ENCODE peak calls at places on chromosomes 2 and 18, in five cellular contexts. One of them, this sample, is unnamed.

GRCh38 chr2:86794866-86795265 is 4.2 kb upstream of the CD8A start:
- DNase-seq in fibroblast of pulmonary artery: no peak
- DNase-seq in AG09309: no peak
- DNase-seq in AG04450: no peak
- DNase-seq in fibroblast of lung: no peak
- DNase-seq in this sample: no peak

GRCh38 chr2:208935531-208935930 is 488.3 kb upstream of the MAP2 start:
- DNase-seq in fibroblast of pulmonary artery: no peak
- DNase-seq in fibroblast of lung: no peak
- DNase-seq in AG09309: no peak
- DNase-seq in AG04450: no peak
- DNase-seq in this sample: no peak

GRCh38 chr18:57649536-57650495 is 28.2 kb upstream of the NARS1 start:
- DNase-seq in fibroblast of pulmonary artery: peak; percentile 93
- DNase-seq in AG04450: no peak
- DNase-seq in fibroblast of lung: peak; percentile 87
- DNase-seq in AG09309: peak; percentile 53
- DNase-seq in this sample: peak; percentile 47

GRCh38 chr2:42859801-42860200 is 67.4 kb upstream of the HAAO start:
- DNase-seq in AG04450: no peak
- DNase-seq in fibroblast of lung: no peak
- DNase-seq in fibroblast of pulmonary artery: peak; percentile 86
- DNase-seq in AG09309: peak; percentile 75
- DNase-seq in this sample: no peak

GRCh38 chr2:118850171-118850900 is 2.9 kb upstream of the EN1 start:
- DNase-seq in fibroblast of lung: no peak
- DNase-seq in AG04450: no peak
- DNase-seq in fibroblast of pulmonary artery: no peak
- DNase-seq in AG09309: no peak
- DNase-seq in this sample: no peak

GRCh38 chr18:8982416-8983183 is 119.9 kb upstream of the NDUFV2 start:
- DNase-seq in fibroblast of pulmonary artery: peak; percentile 68
- DNase-seq in fibroblast of lung: peak; percentile 73
- DNase-seq in AG09309: peak; percentile 82
- DNase-seq in AG04450: peak; percentile 58
- DNase-seq in this sample: peak; percentile 61

GRCh38 chr2:190343500-190344274 is at the start of gene INPP1:
- DNase-seq in fibroblast of lung: peak; percentile 69
- DNase-seq in AG09309: no peak
- DNase-seq in AG04450: no peak
- DNase-seq in fibroblast of pulmonary artery: peak; percentile 74
- DNase-seq in this sample: no peak

GRCh38 chr2:68193144-68193543 is 35.5 kb downstream of the PNO1 start:
- DNase-seq in fibroblast of pulmonary artery: peak; percentile 30
- DNase-seq in fibroblast of lung: no peak
- DNase-seq in AG09309: no peak
- DNase-seq in AG04450: no peak
- DNase-seq in this sample: no peak

GRCh38 chr2:42537493-42537892 is 30.9 kb upstream of the MTA3 start:
- DNase-seq in fibroblast of lung: no peak
- DNase-seq in fibroblast of pulmonary artery: no peak
- DNase-seq in AG04450: no peak
- DNase-seq in AG09309: no peak
- DNase-seq in this sample: no peak

GRCh38 chr2:70895249-70895648 is 40.5 kb upstream of the ATP6V1B1 start:
- DNase-seq in fibroblast of pulmonary artery: no peak
- DNase-seq in fibroblast of lung: no peak
- DNase-seq in AG09309: no peak
- DNase-seq in AG04450: no peak
- DNase-seq in this sample: no peak

GRCh38 chr2:236706288-236706687 is 136.7 kb downstream of the ACKR3 start:
- DNase-seq in fibroblast of pulmonary artery: no peak
- DNase-seq in AG09309: no peak
- DNase-seq in fibroblast of lung: no peak
- DNase-seq in AG04450: no peak
- DNase-seq in this sample: no peak

GRCh38 chr2:173415663-173416469 is 61.2 kb downstream of the CDCA7 start:
- DNase-seq in AG09309: no peak
- DNase-seq in fibroblast of lung: no peak
- DNase-seq in AG04450: no peak
- DNase-seq in fibroblast of pulmonary artery: no peak
- DNase-seq in this sample: no peak

GRCh38 chr2:219614076-219614860 is 13.2 kb upstream of the SLC4A3 start:
- DNase-seq in AG09309: no peak
- DNase-seq in fibroblast of lung: no peak
- DNase-seq in AG04450: no peak
- DNase-seq in fibroblast of pulmonary artery: no peak
- DNase-seq in this sample: no peak

GRCh38 chr2:219612605-219613286 is 14.7 kb upstream of the SLC4A3 start:
- DNase-seq in AG04450: no peak
- DNase-seq in fibroblast of lung: no peak
- DNase-seq in fibroblast of pulmonary artery: no peak
- DNase-seq in AG09309: no peak
- DNase-seq in this sample: no peak

GRCh38 chr2:219613671-219614070 is 13.8 kb upstream of the SLC4A3 start:
- DNase-seq in fibroblast of pulmonary artery: no peak
- DNase-seq in AG09309: no peak
- DNase-seq in AG04450: no peak
- DNase-seq in fibroblast of lung: no peak
- DNase-seq in this sample: no peak

GRCh38 chr2:219611306-219611705 is 13.6 kb downstream of the STK11IP start:
- DNase-seq in AG09309: no peak
- DNase-seq in fibroblast of lung: no peak
- DNase-seq in fibroblast of pulmonary artery: no peak
- DNase-seq in AG04450: no peak
- DNase-seq in this sample: no peak

DNA sequence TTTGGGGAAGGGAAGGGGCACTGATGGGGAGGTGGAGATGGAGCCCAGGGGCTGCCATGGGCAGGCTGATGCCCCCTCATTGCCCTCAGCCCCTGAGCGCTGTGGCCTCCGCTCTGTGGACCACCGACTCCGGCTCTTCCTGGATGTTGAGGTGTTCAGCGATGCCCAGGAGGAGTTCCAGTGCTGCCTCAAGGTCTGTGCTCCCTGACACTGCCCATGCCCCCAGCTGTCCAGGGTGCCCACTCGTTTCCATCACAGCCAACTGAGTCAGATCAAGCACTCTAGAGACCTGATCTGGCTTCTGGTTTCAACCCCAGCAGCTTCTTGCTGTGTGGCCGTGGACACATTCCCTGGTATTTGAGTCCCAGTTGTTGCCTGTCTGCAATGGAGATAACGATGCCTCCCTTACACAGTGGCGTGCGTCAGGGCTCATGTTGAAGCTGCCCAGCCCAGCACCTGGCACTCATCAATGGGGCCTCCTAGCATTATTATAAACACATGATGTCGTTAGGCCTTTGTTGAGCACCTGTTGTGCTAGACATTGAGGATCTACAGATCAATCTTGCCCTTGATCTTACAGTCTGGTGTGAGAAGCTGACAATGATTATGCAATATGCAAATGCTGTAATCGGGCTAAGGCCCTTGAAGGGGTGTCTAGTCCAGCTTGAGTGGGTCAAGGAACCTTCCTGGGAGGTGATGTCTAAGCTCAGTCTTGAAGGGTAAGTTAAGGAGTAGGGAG is 14.4 kb downstream of the STK11IP start:
- DNase-seq in AG09309: no peak
- DNase-seq in AG04450: no peak
- DNase-seq in fibroblast of pulmonary artery: no peak
- DNase-seq in fibroblast of lung: no peak
- DNase-seq in this sample: no peak
- H3K4me3 ChIP-seq in AG09309: no peak overlapping the region
- H3K4me3 ChIP-seq in AG04450: no peak overlapping the region
- H3K4me3 ChIP-seq in fibroblast of pulmonary artery: no peak overlapping the region
- H3K4me3 ChIP-seq in fibroblast of lung: no peak overlapping the region
- H3K4me3 ChIP-seq in this sample: no peak overlapping the region

GRCh38 chr2:112118148-112118547 is 20.0 kb upstream of the FBLN7 start:
- DNase-seq in fibroblast of lung: no peak
- DNase-seq in AG04450: no peak
- DNase-seq in fibroblast of pulmonary artery: no peak
- DNase-seq in AG09309: no peak
- DNase-seq in this sample: no peak
- TF ChIP-seq CTCF in fibroblast of lung: no peak
- TF ChIP-seq CTCF in AG04450: peak; percentile 26
- TF ChIP-seq CTCF in fibroblast of pulmonary artery: peak; percentile 15
- TF ChIP-seq CTCF in AG09309: no peak
- TF ChIP-seq CTCF in this sample: peak; percentile 28

GRCh38 chr2:241860184-241861078 is 1.7 kb upstream of the PDCD1 start:
- DNase-seq in fibroblast of pulmonary artery: no peak
- DNase-seq in AG04450: no peak
- DNase-seq in AG09309: no peak
- DNase-seq in fibroblast of lung: no peak
- DNase-seq in this sample: no peak

GRCh38 chr2:241859436-241860183 is 916 bp upstream of the PDCD1 start:
- DNase-seq in AG09309: no peak
- DNase-seq in fibroblast of pulmonary artery: peak; percentile 40
- DNase-seq in AG04450: no peak
- DNase-seq in fibroblast of lung: peak; percentile 48
- DNase-seq in this sample: no peak

GRCh38 chr2:241858206-241859016 is at the start of gene PDCD1:
- DNase-seq in fibroblast of lung: no peak
- DNase-seq in AG09309: no peak
- DNase-seq in fibroblast of pulmonary artery: no peak
- DNase-seq in AG04450: no peak
- DNase-seq in this sample: no peak

GRCh38 chr2:241857572-241858121 is 1.0 kb downstream of the PDCD1 start:
- DNase-seq in AG09309: no peak
- DNase-seq in fibroblast of lung: no peak
- DNase-seq in fibroblast of pulmonary artery: no peak
- DNase-seq in AG04450: no peak
- DNase-seq in this sample: no peak

DNA sequence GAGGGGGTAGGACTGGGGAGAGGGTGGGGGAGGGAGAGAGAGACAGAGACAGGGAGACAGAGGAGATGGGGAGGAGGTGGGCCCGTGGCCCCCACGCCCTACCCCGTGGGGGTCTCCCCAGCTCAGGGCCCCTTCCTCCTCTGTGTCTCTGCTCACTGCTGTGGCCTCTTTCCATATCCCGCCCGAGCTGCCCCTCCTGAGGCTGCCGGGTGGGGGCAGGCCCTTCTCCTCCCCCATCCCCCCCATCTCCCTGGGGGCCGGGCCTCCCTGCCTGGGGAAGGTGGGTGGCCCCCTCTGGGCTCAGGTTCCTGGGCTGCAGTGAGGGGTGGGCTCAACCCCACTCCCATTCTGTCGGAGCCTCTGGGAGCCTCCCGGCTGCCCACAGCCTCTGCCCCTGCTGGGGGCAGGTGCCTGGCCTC is 332 bp upstream of the PDCD1 start:
- DNase-seq in AG04450: no peak
- DNase-seq in fibroblast of pulmonary artery: no peak
- DNase-seq in fibroblast of lung: no peak
- DNase-seq in AG09309: no peak
- DNase-seq in this sample: no peak
- H3K4me3 ChIP-seq in AG04450: no peak overlapping the region
- H3K4me3 ChIP-seq in fibroblast of pulmonary artery: no peak overlapping the region
- H3K4me3 ChIP-seq in fibroblast of lung: no peak overlapping the region
- H3K4me3 ChIP-seq in AG09309: no peak overlapping the region
- H3K4me3 ChIP-seq in this sample: no peak overlapping the region

GRCh38 chr2:96154506-96155380 is 9.5 kb upstream of the DUSP2 start:
- DNase-seq in AG04450: no peak
- DNase-seq in AG09309: no peak
- DNase-seq in fibroblast of pulmonary artery: no peak
- DNase-seq in fibroblast of lung: no peak
- DNase-seq in this sample: no peak
- TF ChIP-seq CTCF in AG04450: no peak
- TF ChIP-seq CTCF in AG09309: no peak
- TF ChIP-seq CTCF in fibroblast of pulmonary artery: no peak
- TF ChIP-seq CTCF in fibroblast of lung: no peak
- TF ChIP-seq CTCF in this sample: no peak

GRCh38 chr18:75036941-75037516 is 171.9 kb downstream of the PTGR3 start:
- DNase-seq in AG09309: no peak
- DNase-seq in AG04450: peak; percentile 47
- DNase-seq in fibroblast of lung: peak; percentile 61
- DNase-seq in fibroblast of pulmonary artery: peak; percentile 7
- DNase-seq in this sample: no peak
- H3K4me3 ChIP-seq in AG09309: no peak overlapping the region
- H3K4me3 ChIP-seq in AG04450: no peak overlapping the region
- H3K4me3 ChIP-seq in fibroblast of lung: peak overlapping the region; percentile 25
- H3K4me3 ChIP-seq in fibroblast of pulmonary artery: no peak overlapping the region
- H3K4me3 ChIP-seq in this sample: no peak overlapping the region

GRCh38 chr2:99797475-99797874 is 307.7 kb upstream of the REV1 start:
- DNase-seq in fibroblast of lung: no peak
- DNase-seq in AG04450: no peak
- DNase-seq in fibroblast of pulmonary artery: no peak
- DNase-seq in AG09309: no peak
- DNase-seq in this sample: no peak

GRCh38 chr2:99803846-99804245 is 314.0 kb upstream of the REV1 start:
- DNase-seq in AG09309: peak; percentile 10
- DNase-seq in AG04450: no peak
- DNase-seq in fibroblast of lung: no peak
- DNase-seq in fibroblast of pulmonary artery: no peak
- DNase-seq in this sample: no peak

GRCh38 chr2:99804969-99805368 is 315.2 kb upstream of the REV1 start:
- DNase-seq in AG04450: no peak
- DNase-seq in fibroblast of pulmonary artery: no peak
- DNase-seq in AG09309: no peak
- DNase-seq in fibroblast of lung: no peak
- DNase-seq in this sample: no peak

GRCh38 chr2:99802730-99803129 is 312.9 kb upstream of the REV1 start:
- DNase-seq in AG04450: no peak
- DNase-seq in fibroblast of pulmonary artery: no peak
- DNase-seq in AG09309: no peak
- DNase-seq in fibroblast of lung: no peak
- DNase-seq in this sample: no peak

DNA sequence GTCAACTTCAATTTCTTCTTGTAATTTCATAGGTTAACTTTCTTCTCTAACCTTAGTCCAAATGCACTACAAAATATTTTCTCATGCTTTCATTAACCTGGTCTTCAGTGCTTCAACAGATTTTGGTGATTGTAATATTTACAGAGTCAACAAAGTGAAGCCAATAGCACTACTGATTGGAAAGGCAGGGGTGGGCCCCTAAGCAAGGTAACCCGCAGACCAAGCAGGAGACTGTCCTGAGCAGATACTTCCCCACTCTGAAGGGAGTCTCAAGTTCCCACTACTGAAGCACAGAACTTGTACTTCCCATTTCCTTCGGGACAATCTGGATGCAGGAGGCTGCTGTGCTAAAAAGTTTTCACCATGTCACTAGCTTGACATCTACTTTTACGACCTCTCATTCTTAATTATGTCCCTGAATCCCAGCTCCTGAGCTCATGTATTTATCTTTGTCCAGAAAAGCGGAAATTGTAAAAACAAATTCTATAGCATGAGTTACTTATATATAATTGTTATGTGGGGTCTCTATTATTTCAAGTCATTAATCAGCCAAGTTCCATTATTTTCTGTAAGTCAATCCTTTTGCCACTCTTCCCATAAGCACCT is 311.6 kb upstream of the REV1 start:
- DNase-seq in AG09309: no peak
- DNase-seq in AG04450: no peak
- DNase-seq in fibroblast of lung: no peak
- DNase-seq in fibroblast of pulmonary artery: no peak
- DNase-seq in this sample: no peak
- TF ChIP-seq CTCF in AG09309: no peak
- TF ChIP-seq CTCF in AG04450: no peak
- TF ChIP-seq CTCF in fibroblast of lung: no peak
- TF ChIP-seq CTCF in fibroblast of pulmonary artery: no peak
- TF ChIP-seq CTCF in this sample: no peak

GRCh38 chr2:147181351-147182029 is 663.3 kb upstream of the ACVR2A start:
- DNase-seq in fibroblast of lung: no peak
- DNase-seq in fibroblast of pulmonary artery: no peak
- DNase-seq in AG04450: no peak
- DNase-seq in AG09309: no peak
- DNase-seq in this sample: no peak
- H3K4me3 ChIP-seq in fibroblast of lung: no peak overlapping the region
- H3K4me3 ChIP-seq in fibroblast of pulmonary artery: no peak overlapping the region
- H3K4me3 ChIP-seq in AG04450: no peak overlapping the region
- H3K4me3 ChIP-seq in AG09309: no peak overlapping the region
- H3K4me3 ChIP-seq in this sample: no peak overlapping the region